ENCODE peak calls at places on chromosomes 16 and 17, in four cellular contexts. C is sigmoid colon, J is K562, L is HL-60. D is an unnamed sample.

GRCh38 chr16:58331024-58331707 is 36.3 kb upstream of the PRSS54 start:
- DNase-seq in C (no peak), L (no peak), J (peak), D (no peak)

GRCh38 chr17:21280081-21280518 is 4.4 kb upstream of the MAP2K3 start:
- DNase-seq in C (peak), L (peak), J (peak), D (peak)

GRCh38 chr17:5418858-5419355 is 555 bp downstream of the NUP88 start:
- DNase-seq in J (peak), L (peak), C (no peak), D (no peak)

GRCh38 chr17:58317421-58318064 is 11.1 kb downstream of the TSPOAP1 start:
- DNase-seq in J (peak), L (no peak), C (peak), D (peak)

GRCh38 chr16:25464058-25464457 is 206.4 kb upstream of the ZKSCAN2 start:
- DNase-seq in J (no peak), L (no peak), C (no peak), D (no peak)

GRCh38 chr17:6555331-6556120 is 829 bp downstream of the PITPNM3 start:
- DNase-seq in L (no peak), C (no peak), J (no peak), D (peak)

GRCh38 chr17:64242633-64243032 is 20.4 kb downstream of the TEX2 start:
- DNase-seq in L (no peak), J (no peak), C (no peak), D (no peak)

GRCh38 chr17:77433385-77434135 is 292.8 kb downstream of the SEC14L1 start:
- DNase-seq in C (peak), J (no peak), L (no peak), D (no peak)

GRCh38 chr17:82561429-82562035 is 42.0 kb downstream of the FOXK2 start:
- DNase-seq in C (no peak), L (no peak), J (no peak), D (no peak)

GRCh38 chr17:6279659-6280058 is 155.3 kb downstream of the AIPL1 start:
- DNase-seq in L (no peak), C (no peak), J (peak), D (no peak)

GRCh38 chr16:56625140-56625942 is at the start of gene MT1E:
- DNase-seq in J (no peak), L (peak), C (peak), D (peak)

GRCh38 chr17:46152423-46152822 is 40.8 kb downstream of the KANSL1 start:
- DNase-seq in C (no peak), L (no peak), J (no peak), D (no peak)

GRCh38 chr16:55052335-55053070 is 121.8 kb downstream of the IRX5 start:
- DNase-seq in C (peak), L (no peak), J (no peak), D (no peak)

GRCh38 chr17:76998839-76999238 is 130.6 kb downstream of the MGAT5B start:
- DNase-seq in L (no peak), J (no peak), C (no peak), D (no peak)

GRCh38 chr17:10798332-10798749 is 5.6 kb downstream of the TMEM238L start:
- DNase-seq in L (no peak), C (no peak), J (no peak), D (no peak)

GRCh38 chr17:41511130-41511529 is 5.7 kb upstream of the KRT13 start:
- DNase-seq in C (no peak), L (no peak), J (peak), D (peak)

GRCh38 chr17:82217530-82218204 is 5.0 kb upstream of the CCDC57 start:
- DNase-seq in J (peak), L (peak), C (peak), D (peak)

GRCh38 chr16:27219161-27219560 is 15.8 kb downstream of the KDM8 start:
- DNase-seq in L (no peak), C (no peak), J (no peak), D (no peak)

GRCh38 chr17:69858460-69858859 is 216.6 kb upstream of the KCNJ16 start:
- DNase-seq in C (no peak), J (no peak), L (no peak), D (no peak)

GRCh38 chr17:18230288-18231141 is 5.1 kb downstream of the LLGL1 start:
- DNase-seq in J (no peak), C (no peak), L (no peak), D (no peak)

GRCh38 chr17:66747561-66748275 is 87.2 kb upstream of the CACNG5 start:
- DNase-seq in C (peak), L (no peak), J (no peak), D (no peak)

GRCh38 chr16:48450367-48450766 is 65.2 kb upstream of the SIAH1 start:
- DNase-seq in L (no peak), C (no peak), J (no peak), D (no peak)

GRCh38 chr17:38918129-38918913 is 7.1 kb upstream of the LASP1NB start:
- DNase-seq in C (peak), L (no peak), J (no peak), D (peak)

GRCh38 chr17:56835259-56835575 is 1.3 kb downstream of the DGKE start:
- DNase-seq in J (peak), L (no peak), C (no peak), D (no peak)

GRCh38 chr17:56833023-56833811 is 503 bp downstream of the C17orf67 start:
- DNase-seq in L (peak), C (peak), J (peak), D (peak)

GRCh38 chr17:56832446-56832845 is 1.3 kb downstream of the C17orf67 start:
- DNase-seq in L (peak), C (no peak), J (peak), D (no peak)

GRCh38 chr17:56834380-56835258 is 668 bp downstream of the DGKE start:
- DNase-seq in C (peak), J (peak), L (peak), D (peak)

DNA sequence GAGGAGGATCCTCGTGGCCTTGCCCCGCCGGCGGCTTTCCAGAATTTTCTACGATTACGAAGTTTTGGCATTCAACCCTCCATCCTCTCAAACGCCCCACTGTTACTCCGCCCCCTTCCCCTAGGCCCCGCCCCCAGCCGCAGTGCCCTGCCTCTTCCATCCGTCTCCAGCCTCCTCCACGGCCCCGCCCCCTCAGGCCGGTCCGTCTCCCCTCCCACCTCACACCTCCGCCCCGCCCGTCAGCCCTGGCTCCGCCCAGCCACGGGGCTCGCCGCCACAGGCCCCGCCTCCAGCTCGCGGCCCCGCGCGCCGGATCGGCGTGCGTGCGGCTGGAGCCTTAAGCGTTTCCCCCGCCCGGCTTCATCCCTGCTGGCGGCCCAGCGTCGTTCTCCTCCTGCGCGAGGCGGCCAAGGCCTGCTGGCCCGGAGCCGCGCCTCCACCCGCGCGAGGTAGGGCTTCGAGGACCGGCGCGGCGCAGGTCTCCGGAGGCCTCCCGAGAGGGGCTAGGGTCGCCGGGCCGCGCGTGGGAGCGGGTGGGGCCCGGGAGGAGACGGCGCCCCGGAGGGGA is at the start of the genes C17orf67 and DGKE:
- DNase-seq in J (peak), C (peak), L (peak), D (peak)
- TF ChIP-seq POLR2AphosphoS5 in J (no peak), C (peak), L (no peak), D (peak)

GRCh38 chr17:48612456-48612853 is 1.6 kb upstream of the HOXB7 start:
- DNase-seq in L (no peak), C (no peak), J (no peak), D (no peak)
- TF ChIP-seq POLR2AphosphoS5 in L (no peak), C (no peak), J (no peak), D (no peak)

GRCh38 chr16:70455910-70456309 is 1.5 kb downstream of the FCSK start:
- DNase-seq in C (no peak), L (no peak), J (peak), D (no peak)

GRCh38 chr16:70457446-70457845 is 3.1 kb downstream of the FCSK start:
- DNase-seq in L (no peak), J (no peak), C (no peak), D (no peak)

GRCh38 chr16:70453117-70453890 is 1.1 kb upstream of the FCSK start:
- DNase-seq in J (no peak), L (no peak), C (no peak), D (no peak)

GRCh38 chr16:70454221-70455034 is at the start of gene FCSK:
- DNase-seq in C (peak), J (peak), L (peak), D (peak)

GRCh38 chr16:70453891-70454220 is 539 bp upstream of the FCSK start:
- DNase-seq in L (no peak), J (no peak), C (no peak), D (no peak)
- TF ChIP-seq POLR2AphosphoS5 in L (no peak), J (peak), C (no peak), D (no peak)

GRCh38 chr16:53968454-53968853 is 264.5 kb downstream of the FTO start:
- DNase-seq in J (no peak), C (no peak), L (no peak), D (no peak)
- TF ChIP-seq POLR2AphosphoS5 in J (no peak), C (no peak), L (no peak), D (no peak)

GRCh38 chr17:53894591-53894990 is 71.9 kb downstream of the KIF2B start:
- DNase-seq in L (no peak), C (no peak), J (no peak), D (no peak)
- TF ChIP-seq POLR2AphosphoS5 in L (no peak), C (no peak), J (no peak), D (no peak)

DNA sequence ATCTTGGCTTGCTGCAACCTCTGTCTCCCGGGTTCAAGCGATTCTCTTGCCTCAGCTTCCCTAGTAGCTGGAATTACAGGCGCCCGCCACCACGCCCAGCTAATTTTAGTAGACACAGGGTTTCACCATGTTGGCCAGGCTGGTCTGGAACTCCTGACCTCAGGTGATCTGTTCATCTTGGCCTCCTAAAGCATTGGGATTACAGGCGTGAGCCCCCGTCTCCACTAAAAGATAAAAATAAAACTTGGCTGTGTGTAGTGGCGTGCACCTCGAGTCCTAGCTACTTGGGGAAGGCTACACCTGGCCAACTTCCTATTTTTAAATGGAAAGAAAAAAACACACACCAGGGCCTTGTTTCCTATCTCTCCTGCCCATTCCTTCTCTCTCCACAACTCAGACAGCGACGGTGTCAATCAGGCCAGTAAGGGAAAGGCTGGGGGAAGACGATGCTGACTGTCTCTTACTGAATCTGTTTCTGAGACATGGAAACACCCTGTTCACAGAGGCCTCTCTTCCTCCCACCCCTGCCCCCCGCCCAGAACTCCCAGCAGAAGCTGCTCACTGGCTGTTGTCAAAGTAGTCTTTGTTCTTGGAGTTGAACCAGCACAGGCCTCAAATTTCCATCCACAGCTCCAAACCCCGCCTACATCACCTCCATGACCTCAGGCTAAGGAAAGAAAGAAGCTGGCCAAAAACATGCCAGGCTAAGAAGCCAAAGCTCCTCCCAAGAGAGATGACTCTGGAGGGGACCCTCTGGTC is 96.6 kb downstream of the NXN start:
- DNase-seq in C (peak), J (no peak), L (no peak), D (peak)
- TF ChIP-seq POLR2AphosphoS5 in C (peak), J (no peak), L (no peak), D (peak)

GRCh38 chr16:8866884-8867482 is 1.8 kb downstream of the CARHSP1 start:
- DNase-seq in L (no peak), C (no peak), J (no peak), D (no peak)

GRCh38 chr16:8868272-8869211 is at the start of gene CARHSP1:
- DNase-seq in C (peak), L (peak), J (peak), D (peak)

GRCh38 chr16:8869212-8869987 is 594 bp upstream of the CARHSP1 start:
- DNase-seq in J (peak), L (no peak), C (no peak), D (no peak)

GRCh38 chr16:8866118-8866883 is 2.5 kb downstream of the CARHSP1 start:
- DNase-seq in J (peak), C (peak), L (no peak), D (no peak)

DNA sequence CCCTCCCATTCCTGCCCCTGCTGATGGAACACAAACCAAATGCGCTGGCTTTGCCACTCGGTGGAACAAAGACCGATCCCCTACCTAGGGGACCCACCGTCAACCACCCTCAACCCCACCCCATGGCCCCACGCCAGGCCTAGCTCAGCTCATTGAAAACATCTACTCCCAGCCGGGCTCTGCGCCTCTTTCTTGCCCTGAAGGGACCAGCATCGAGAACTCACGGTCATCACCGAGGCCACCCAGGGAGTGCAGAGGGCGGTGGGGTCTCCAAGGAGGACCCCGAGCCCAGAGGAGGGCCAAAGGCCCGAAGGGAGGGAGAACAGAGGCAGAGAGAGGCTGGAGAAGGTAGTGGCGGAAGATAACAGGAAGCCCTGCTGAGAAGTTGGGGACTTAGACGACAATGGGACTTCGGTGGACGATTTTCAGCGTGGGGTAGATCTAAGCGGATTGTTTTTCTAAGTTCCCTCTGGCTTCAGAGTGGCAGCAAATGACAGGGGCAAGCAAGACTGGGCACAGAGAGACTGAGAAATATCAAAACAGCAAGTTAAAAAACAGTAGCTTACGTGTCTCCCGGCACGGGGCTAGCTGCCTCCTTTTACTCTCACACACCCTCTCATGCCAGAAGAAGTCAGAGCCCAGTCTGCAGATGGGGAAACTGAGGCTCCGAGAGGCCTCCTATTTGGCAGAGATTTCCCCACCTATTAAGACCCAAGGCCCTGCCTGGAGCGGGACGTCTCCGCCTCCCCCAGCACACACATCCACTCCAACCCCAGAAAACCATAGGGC is 1.1 kb downstream of the CARHSP1 start:
- DNase-seq in L (no peak), J (peak), C (peak), D (peak)
- TF ChIP-seq POLR2AphosphoS5 in L (no peak), J (no peak), C (no peak), D (no peak)

DNA sequence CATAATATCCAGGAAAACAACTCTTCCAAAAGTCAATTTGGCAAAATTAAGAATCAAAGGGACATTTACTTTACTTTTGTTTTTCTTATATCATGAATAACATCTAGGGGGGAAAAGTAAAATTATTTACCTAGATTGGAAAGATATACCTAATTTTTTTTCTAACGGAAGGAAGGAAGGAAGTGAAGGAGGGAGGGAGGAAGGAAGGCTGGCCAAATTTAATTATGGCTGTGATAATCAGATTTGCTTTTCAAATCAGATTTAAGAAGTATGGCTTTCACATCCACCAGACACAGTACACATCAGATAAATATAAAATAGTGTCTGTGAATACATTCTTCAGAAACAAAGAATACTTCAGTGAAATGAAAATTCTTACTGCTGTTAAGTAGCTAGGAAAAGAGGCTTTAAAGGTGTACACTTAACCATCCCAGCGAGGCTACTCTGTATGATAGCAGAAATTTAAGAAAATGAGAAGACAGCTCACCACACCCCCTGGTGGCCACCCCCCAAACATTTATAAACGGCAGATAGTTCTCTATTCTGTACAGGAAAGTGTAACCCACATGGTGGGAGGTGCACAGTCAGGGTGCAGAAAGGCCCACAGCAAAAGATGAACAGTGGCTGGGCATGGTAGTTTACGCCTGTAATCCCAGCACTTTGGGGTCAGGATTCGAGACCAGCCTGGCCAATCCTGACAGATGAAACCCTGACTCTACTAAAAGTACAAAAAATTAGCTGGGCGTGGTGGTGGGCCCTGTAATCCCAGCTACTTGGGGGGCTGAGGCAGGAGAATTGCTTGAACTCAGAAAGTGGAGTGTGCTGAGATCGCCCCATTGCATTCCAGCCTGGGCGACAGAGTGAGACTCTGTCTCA is 150.9 kb downstream of the SSH2 start:
- DNase-seq in J (peak), L (peak), C (peak), D (peak)
- TF ChIP-seq POLR2AphosphoS5 in J (no peak), L (no peak), C (no peak), D (no peak)